ENCODE peak calls at places on chromosome 16, in ten cellular contexts. E, N, T, W, U, D, Q, R, L and M are unnamed samples.

GRCh38 chr16:17836868-17837602 is 366.3 kb upstream of the XYLT1 start:
- DNase-seq in E (peak), N (no peak), T (no peak), W (no peak), U (no peak), D (no peak), Q (no peak), R (no peak), L (no peak), M (no peak)

GRCh38 chr16:58885528-58886170 is 151.5 kb upstream of the GOT2 start:
- DNase-seq in E (no peak), N (no peak), T (no peak), W (no peak), U (no peak), D (no peak), Q (no peak), R (no peak), L (no peak), M (no peak)

GRCh38 chr16:79776243-79776884 is 175.8 kb upstream of the MAF start:
- DNase-seq in E (peak), N (no peak), T (no peak), W (no peak), U (peak), D (no peak), Q (no peak), R (peak), L (no peak), M (no peak)

GRCh38 chr16:50533317-50533716 is 14.9 kb upstream of the NKD1 start:
- DNase-seq in E (no peak), N (no peak), T (no peak), W (no peak), U (peak), D (no peak), Q (no peak), R (no peak), L (no peak), M (no peak)

GRCh38 chr16:21950782-21951521 is 2.2 kb upstream of the UQCRC2 start:
- DNase-seq in E (peak), N (no peak), T (peak), W (no peak), U (no peak), D (no peak), Q (peak), R (peak), L (peak), M (no peak)

GRCh38 chr16:31467858-31468257 is 4.1 kb upstream of the TGFB1I1 start:
- DNase-seq in E (no peak), N (no peak), T (no peak), W (no peak), U (no peak), D (no peak), Q (no peak), R (no peak), L (no peak), M (no peak)

GRCh38 chr16:48647794-48648193 is 37.8 kb upstream of the N4BP1 start:
- DNase-seq in E (no peak), N (no peak), T (no peak), W (no peak), U (no peak), D (no peak), Q (no peak), R (no peak), L (no peak), M (no peak)

GRCh38 chr16:35605921-35606320 is 2146.5 kb downstream of the TP53TG3F start:
- DNase-seq in E (no peak), N (no peak), T (no peak), W (no peak), U (no peak), D (no peak), Q (no peak), R (no peak), L (no peak), M (no peak)

GRCh38 chr16:24950275-24950674 is 64.9 kb downstream of the ARHGAP17 start:
- DNase-seq in E (peak), N (no peak), T (peak), W (peak), U (no peak), D (no peak), Q (no peak), R (peak), L (no peak), M (no peak)

GRCh38 chr16:69017036-69017783 is 88.2 kb upstream of the HAS3 start:
- DNase-seq in E (peak), N (no peak), T (peak), W (no peak), U (no peak), D (no peak), Q (no peak), R (peak), L (peak), M (no peak)

GRCh38 chr16:53220585-53220984 is 165.8 kb downstream of the CHD9 start:
- DNase-seq in E (peak), N (no peak), T (no peak), W (no peak), U (no peak), D (no peak), Q (no peak), R (peak), L (peak), M (no peak)

GRCh38 chr16:24151482-24151939 is 104.6 kb upstream of the CACNG3 start:
- DNase-seq in E (no peak), N (no peak), T (no peak), W (no peak), U (no peak), D (peak), Q (no peak), R (no peak), L (no peak), M (no peak)

GRCh38 chr16:3609895-3610697 is 1.3 kb downstream of the SLX4 start:
- DNase-seq in E (peak), N (no peak), T (no peak), W (peak), U (no peak), D (no peak), Q (no peak), R (no peak), L (no peak), M (no peak)

GRCh38 chr16:87963400-87963799 is 12.2 kb downstream of the BANP start:
- DNase-seq in E (peak), N (no peak), T (no peak), W (no peak), U (no peak), D (no peak), Q (no peak), R (peak), L (no peak), M (peak)

GRCh38 chr16:88384222-88385111 is 1.7 kb downstream of the ZNF469 start:
- DNase-seq in E (no peak), N (no peak), T (no peak), W (no peak), U (no peak), D (no peak), Q (no peak), R (no peak), L (no peak), M (no peak)

GRCh38 chr16:89351645-89352044 is 134.1 kb downstream of the ZNF778 start:
- DNase-seq in E (no peak), N (no peak), T (no peak), W (no peak), U (no peak), D (no peak), Q (no peak), R (no peak), L (no peak), M (no peak)

GRCh38 chr16:77834600-77834963 is 46.2 kb downstream of the VAT1L start:
- DNase-seq in E (peak), N (no peak), T (peak), W (no peak), U (no peak), D (no peak), Q (no peak), R (peak), L (no peak), M (no peak)